ENCODE peak calls at places on chromosome 3, in five cellular contexts. One of them, this sample, is unnamed.

GRCh38 chr3:12772462-12772861 is 13.4 kb upstream of the TMEM40 start:
- DNase-seq in stimulated activated naive CD8-positive, alpha-beta T cell treated with anti-CD3 and anti-CD28 coated beads, Interleukin-15, amount 100 ng/mL, for 72 hours: no peak
- DNase-seq in Calu3: no peak
- DNase-seq in naive B cell: no peak
- DNase-seq in fibroblast of villous mesenchyme: no peak
- DNase-seq in this sample: no peak

GRCh38 chr3:105827959-105828358 is 40.9 kb downstream of the CBLB start:
- DNase-seq in fibroblast of villous mesenchyme: peak
- DNase-seq in Calu3: peak
- DNase-seq in naive B cell: no peak
- DNase-seq in stimulated activated naive CD8-positive, alpha-beta T cell treated with anti-CD3 and anti-CD28 coated beads, Interleukin-15, amount 100 ng/mL, for 72 hours: no peak
- DNase-seq in this sample: peak

GRCh38 chr3:174441588-174442316 is 417.4 kb upstream of the NAALADL2 start:
- DNase-seq in fibroblast of villous mesenchyme: peak
- DNase-seq in stimulated activated naive CD8-positive, alpha-beta T cell treated with anti-CD3 and anti-CD28 coated beads, Interleukin-15, amount 100 ng/mL, for 72 hours: no peak
- DNase-seq in Calu3: no peak
- DNase-seq in naive B cell: no peak
- DNase-seq in this sample: peak

GRCh38 chr3:139477710-139478640 is 1.7 kb upstream of the RBP2 start:
- DNase-seq in fibroblast of villous mesenchyme: no peak
- DNase-seq in naive B cell: no peak
- DNase-seq in Calu3: no peak
- DNase-seq in stimulated activated naive CD8-positive, alpha-beta T cell treated with anti-CD3 and anti-CD28 coated beads, Interleukin-15, amount 100 ng/mL, for 72 hours: no peak
- DNase-seq in this sample: peak

GRCh38 chr3:186839874-186840641 is 2.5 kb upstream of the ADIPOQ start:
- DNase-seq in naive B cell: no peak
- DNase-seq in fibroblast of villous mesenchyme: peak
- DNase-seq in stimulated activated naive CD8-positive, alpha-beta T cell treated with anti-CD3 and anti-CD28 coated beads, Interleukin-15, amount 100 ng/mL, for 72 hours: no peak
- DNase-seq in Calu3: no peak
- DNase-seq in this sample: peak

GRCh38 chr3:123202451-123202850 is 708 bp downstream of the SEC22A start:
- DNase-seq in naive B cell: no peak
- DNase-seq in stimulated activated naive CD8-positive, alpha-beta T cell treated with anti-CD3 and anti-CD28 coated beads, Interleukin-15, amount 100 ng/mL, for 72 hours: peak
- DNase-seq in Calu3: peak
- DNase-seq in fibroblast of villous mesenchyme: peak
- DNase-seq in this sample: peak

GRCh38 chr3:14335774-14336413 is 66.5 kb upstream of the SLC6A6 start:
- DNase-seq in fibroblast of villous mesenchyme: no peak
- DNase-seq in naive B cell: no peak
- DNase-seq in Calu3: no peak
- DNase-seq in stimulated activated naive CD8-positive, alpha-beta T cell treated with anti-CD3 and anti-CD28 coated beads, Interleukin-15, amount 100 ng/mL, for 72 hours: no peak
- DNase-seq in this sample: no peak

GRCh38 chr3:15291589-15292541 is 40.5 kb downstream of the SH3BP5 start:
- DNase-seq in stimulated activated naive CD8-positive, alpha-beta T cell treated with anti-CD3 and anti-CD28 coated beads, Interleukin-15, amount 100 ng/mL, for 72 hours: peak
- DNase-seq in fibroblast of villous mesenchyme: no peak
- DNase-seq in naive B cell: peak
- DNase-seq in Calu3: no peak
- DNase-seq in this sample: peak

GRCh38 chr3:1082024-1082633 is 10.7 kb upstream of the CNTN6 start:
- DNase-seq in stimulated activated naive CD8-positive, alpha-beta T cell treated with anti-CD3 and anti-CD28 coated beads, Interleukin-15, amount 100 ng/mL, for 72 hours: no peak
- DNase-seq in Calu3: peak
- DNase-seq in fibroblast of villous mesenchyme: peak
- DNase-seq in naive B cell: no peak
- DNase-seq in this sample: peak

GRCh38 chr3:186216903-186217819 is 108.3 kb upstream of the ETV5 start:
- DNase-seq in stimulated activated naive CD8-positive, alpha-beta T cell treated with anti-CD3 and anti-CD28 coated beads, Interleukin-15, amount 100 ng/mL, for 72 hours: no peak
- DNase-seq in Calu3: no peak
- DNase-seq in naive B cell: no peak
- DNase-seq in fibroblast of villous mesenchyme: no peak
- DNase-seq in this sample: peak